ENCODE peak calls at places on chromosomes 6 and 20, in seven cellular contexts. I is NCI-H460; S is HCEC 1CT; N is stimulated activated CD8-positive, alpha-beta memory T cell treated with anti-CD3 and anti-CD28 coated beads, Interleukin-15, amount 100 ng/mL, for 24 hours; A is T-cell; Z is CD4-positive, alpha-beta T cell; W is KBM-7. Y is an unnamed sample.

GRCh38 chr20:58078741-58079522 is 149.5 kb downstream of the ANKRD60 start:
- DNase-seq in I (no peak), S (no peak), N (no peak), A (no peak), Z (no peak), W (no peak), Y (no peak)

GRCh38 chr20:10613911-10614310 is 59.9 kb downstream of the JAG1 start:
- DNase-seq in I (no peak), S (no peak), N (no peak), A (no peak), Z (no peak), W (no peak), Y (no peak)

GRCh38 chr20:21027569-21027968 is 78.6 kb downstream of the LINC00237 start:
- DNase-seq in I (peak), S (no peak), N (no peak), A (no peak), Z (no peak), W (peak), Y (no peak)

GRCh38 chr6:127539292-127539691 is 20.2 kb upstream of the MTCL3 start:
- DNase-seq in I (peak), S (peak), N (no peak), A (no peak), Z (no peak), W (no peak), Y (no peak)

GRCh38 chr6:71258078-71258866 is 30.3 kb upstream of the OGFRL1 start:
- DNase-seq in I (no peak), S (no peak), N (no peak), A (no peak), Z (no peak), W (no peak), Y (no peak)

GRCh38 chr6:156718647-156719394 is 58.4 kb upstream of the ARID1B start:
- DNase-seq in I (no peak), S (peak), N (no peak), A (no peak), Z (no peak), W (no peak), Y (no peak)

GRCh38 chr6:107716688-107717089 is 107.4 kb downstream of the SCML4 start:
- DNase-seq in I (peak), S (peak), N (peak), A (peak), Z (peak), W (peak), Y (no peak)

GRCh38 chr6:128199461-128199860 is 298.6 kb upstream of the THEMIS start:
- DNase-seq in I (no peak), S (no peak), N (no peak), A (no peak), Z (no peak), W (no peak), Y (no peak)

GRCh38 chr6:20182926-20183521 is 29.2 kb downstream of the MBOAT1 start:
- DNase-seq in I (no peak), S (no peak), N (no peak), A (no peak), Z (no peak), W (no peak), Y (no peak)

GRCh38 chr6:111068116-111068897 is 19.0 kb upstream of the SLC16A10 start:
- DNase-seq in I (no peak), S (no peak), N (no peak), A (no peak), Z (no peak), W (no peak), Y (peak)

GRCh38 chr6:163718537-163718936 is 304.0 kb downstream of the QKI start:
- DNase-seq in I (no peak), S (no peak), N (no peak), A (no peak), Z (no peak), W (no peak), Y (no peak)

GRCh38 chr6:152089992-152090391 is 282.5 kb downstream of the ESR1 start:
- DNase-seq in I (no peak), S (peak), N (no peak), A (no peak), Z (no peak), W (no peak), Y (no peak)

GRCh38 chr6:99434702-99435530 is 9.8 kb upstream of the PNISR start:
- DNase-seq in I (no peak), S (peak), N (no peak), A (no peak), Z (no peak), W (peak), Y (no peak)

GRCh38 chr6:105250523-105250922 is 70.7 kb upstream of the POPDC3 start:
- DNase-seq in I (no peak), S (peak), N (no peak), A (no peak), Z (no peak), W (no peak), Y (no peak)

GRCh38 chr6:39327516-39327915 is 5.0 kb upstream of the KCNK16 start:
- DNase-seq in I (no peak), S (no peak), N (no peak), A (no peak), Z (no peak), W (no peak), Y (no peak)

GRCh38 chr20:51487525-51488279 is 54.8 kb downstream of the NFATC2 start:
- DNase-seq in I (peak), S (peak), N (no peak), A (no peak), Z (no peak), W (no peak), Y (peak)

GRCh38 chr6:11994875-11995461 is 17.1 kb upstream of the HIVEP1 start:
- DNase-seq in I (no peak), S (peak), N (no peak), A (no peak), Z (no peak), W (no peak), Y (no peak)

GRCh38 chr6:138554146-138554545 is 54.9 kb upstream of the NHSL1 start:
- DNase-seq in I (no peak), S (no peak), N (no peak), A (no peak), Z (no peak), W (no peak), Y (no peak)

GRCh38 chr20:54662064-54662463 is 186.7 kb downstream of the DOK5 start:
- DNase-seq in I (no peak), S (no peak), N (no peak), A (no peak), Z (no peak), W (no peak), Y (no peak)

GRCh38 chr6:144500886-144501285 is 215.8 kb downstream of the UTRN start:
- DNase-seq in I (no peak), S (no peak), N (no peak), A (no peak), Z (no peak), W (no peak), Y (no peak)

GRCh38 chr6:10269814-10270472 is 144.9 kb downstream of the TFAP2A start:
- DNase-seq in I (no peak), S (no peak), N (no peak), A (no peak), Z (no peak), W (no peak), Y (no peak)

GRCh38 chr20:62734881-62735280 is 26.2 kb downstream of the NTSR1 start:
- DNase-seq in I (no peak), S (no peak), N (no peak), A (no peak), Z (no peak), W (no peak), Y (no peak)

GRCh38 chr6:53979468-53980067 is 131.7 kb upstream of the MLIP start:
- DNase-seq in I (peak), S (peak), N (no peak), A (no peak), Z (no peak), W (peak), Y (no peak)

GRCh38 chr6:27871919-27872633 is 40.1 kb downstream of the OR2B2 start:
- DNase-seq in I (no peak), S (peak), N (no peak), A (peak), Z (peak), W (no peak), Y (no peak)

GRCh38 chr20:50844430-50845100 is 49.7 kb downstream of the BCAS4 start:
- DNase-seq in I (no peak), S (peak), N (no peak), A (peak), Z (no peak), W (peak), Y (no peak)

GRCh38 chr20:57425150-57426013 is 34.2 kb downstream of the RBM38 start:
- DNase-seq in I (no peak), S (no peak), N (no peak), A (no peak), Z (no peak), W (peak), Y (no peak)

GRCh38 chr20:44215125-44215524 is 4.6 kb upstream of the OSER1 start:
- DNase-seq in I (peak), S (peak), N (peak), A (peak), Z (peak), W (peak), Y (peak)

GRCh38 chr20:24017160-24017761 is 28.7 kb upstream of the GGTLC1 start:
- DNase-seq in I (no peak), S (no peak), N (no peak), A (no peak), Z (no peak), W (no peak), Y (no peak)

GRCh38 chr6:4940416-4940815 is 63.4 kb downstream of the RPP40 start:
- DNase-seq in I (no peak), S (no peak), N (no peak), A (no peak), Z (no peak), W (no peak), Y (no peak)

GRCh38 chr20:62710886-62711702 is 2.5 kb downstream of the NTSR1 start:
- DNase-seq in I (no peak), S (no peak), N (no peak), A (no peak), Z (no peak), W (no peak), Y (no peak)

GRCh38 chr20:44334306-44334705 is 2.5 kb upstream of the R3HDML start:
- DNase-seq in I (no peak), S (no peak), N (no peak), A (no peak), Z (no peak), W (no peak), Y (no peak)

GRCh38 chr6:130997061-130997753 is 65.8 kb downstream of the EPB41L2 start:
- DNase-seq in I (no peak), S (peak), N (no peak), A (no peak), Z (no peak), W (no peak), Y (no peak)

GRCh38 chr6:40774932-40775331 is 187.8 kb upstream of the LRFN2 start:
- DNase-seq in I (no peak), S (no peak), N (no peak), A (no peak), Z (no peak), W (peak), Y (no peak)

GRCh38 chr6:152267967-152268845 is 369.0 kb downstream of the SYNE1 start:
- DNase-seq in I (peak), S (peak), N (no peak), A (peak), Z (peak), W (peak), Y (no peak)

GRCh38 chr6:108736832-108737231 is 111.4 kb upstream of the ARMC2 start:
- DNase-seq in I (no peak), S (peak), N (no peak), A (no peak), Z (no peak), W (no peak), Y (no peak)

GRCh38 chr20:46349742-46350056 is 41.4 kb upstream of the CDH22 start:
- DNase-seq in I (no peak), S (no peak), N (no peak), A (no peak), Z (no peak), W (no peak), Y (no peak)

GRCh38 chr6:16128759-16129622 is at the start of gene MYLIP:
- DNase-seq in I (peak), S (peak), N (peak), A (peak), Z (peak), W (peak), Y (peak)

GRCh38 chr6:127641905-127642304 is 64.9 kb downstream of the C6orf58 start:
- DNase-seq in I (peak), S (peak), N (no peak), A (no peak), Z (no peak), W (peak), Y (peak)

Y was measured in putamen.